ENCODE peak calls at places on chromosomes 3 and 15, in eight cellular contexts. Z is NCI-H748 treated with DMSO at 0.1 percent for 48 hours; P is fibroblast of the aortic adventitia; U is cerebellar cortex; V is NCI-H1105 treated with DMSO at 0.1 percent for 48 hours; X is stimulated activated CD8-positive, alpha-beta memory T cell treated with anti-CD3 and anti-CD28 coated beads, Interleukin-15, amount 100 ng/mL, for 24 hours; F is endothelial cell; J is GF-D8. L is an unnamed sample.

GRCh38 chr3:40985195-40985594 is 214.1 kb upstream of the CTNNB1 start:
- DNase-seq in U (no peak), Z (no peak), X (no peak), F (no peak), V (peak), P (no peak), J (no peak), L (no peak)

GRCh38 chr3:102905826-102906225 is 471.0 kb downstream of the ZPLD1 start:
- DNase-seq in X (no peak), Z (no peak), U (no peak), J (no peak), F (no peak), P (no peak), V (no peak), L (no peak)

GRCh38 chr15:42508263-42508690 is 12.8 kb downstream of the SNAP23 start:
- DNase-seq in X (no peak), U (no peak), F (no peak), V (no peak), P (peak), J (no peak), Z (no peak), L (no peak)

GRCh38 chr3:30538787-30539186 is 67.6 kb upstream of the TGFBR2 start:
- DNase-seq in J (no peak), F (no peak), Z (no peak), V (no peak), X (no peak), U (no peak), P (peak), L (no peak)

GRCh38 chr15:84981711-84982300 is at the start of gene PDE8A:
- DNase-seq in J (no peak), P (no peak), U (no peak), V (no peak), F (peak), X (no peak), Z (no peak), L (peak)

GRCh38 chr3:23750573-23751484 is 54.9 kb upstream of the UBE2E1 start:
- DNase-seq in J (no peak), F (no peak), X (no peak), Z (no peak), U (no peak), P (no peak), V (no peak), L (no peak)

GRCh38 chr3:81161851-81162250 is 599.6 kb downstream of the GBE1 start:
- DNase-seq in U (no peak), V (peak), Z (no peak), P (no peak), F (no peak), J (no peak), X (no peak), L (no peak)

GRCh38 chr3:69326821-69327433 is 59.0 kb downstream of the FRMD4B start:
- DNase-seq in P (no peak), U (no peak), F (no peak), X (no peak), J (no peak), Z (no peak), V (no peak), L (no peak)

GRCh38 chr15:59587085-59587826 is 24.3 kb upstream of the GCNT3 start:
- DNase-seq in P (no peak), U (no peak), J (no peak), Z (peak), V (peak), F (no peak), X (no peak), L (no peak)

GRCh38 chr15:83410532-83410931 is 36.6 kb upstream of the SH3GL3 start:
- DNase-seq in X (no peak), U (no peak), Z (no peak), V (no peak), J (no peak), P (no peak), F (no peak), L (no peak)

L was measured in activated CD8-positive, alpha-beta memory T cell treated with anti-CD3 and anti-CD28 coated beads for 48 hours.